ENCODE peak calls at places on chromosomes 4 and X, in six cellular contexts. V is stimulated activated CD8-positive, alpha-beta memory T cell treated with anti-CD3 and anti-CD28 coated beads, Interleukin-15, amount 100 ng/mL, for 24 hours; A is activated effector memory CD4-positive, alpha-beta T cell treated with anti-CD3 and anti-CD28 coated beads, Interleukin-2, amount 50 U/mL, for 16 hours; Z is D721Med; U is NCI-H1105 treated with DMSO at 0.1 percent for 48 hours; K is tibial nerve. Y is an unnamed sample.

GRCh38 chrX:95703696-95704095 is 980.9 kb upstream of the DIAPH2 start:
- DNase-seq in Z (no peak), V (no peak), U (no peak), A (no peak), K (no peak), Y (no peak)

GRCh38 chr4:108148316-108148715 is 20.4 kb downstream of the LEF1 start:
- DNase-seq in K (no peak), A (no peak), U (no peak), Z (no peak), V (no peak), Y (no peak)

GRCh38 chr4:95362906-95363578 is 185.7 kb downstream of the UNC5C start:
- DNase-seq in K (no peak), V (no peak), A (no peak), Z (no peak), U (peak), Y (no peak)

GRCh38 chrX:39907964-39908616 is 189.7 kb downstream of the BCOR start:
- DNase-seq in A (no peak), V (no peak), Z (no peak), U (no peak), K (peak), Y (no peak)

GRCh38 chr4:189021831-189022230 is 882.6 kb downstream of the TRIML1 start:
- DNase-seq in U (no peak), A (no peak), K (no peak), V (no peak), Z (no peak), Y (no peak)

GRCh38 chrX:19955306-19955705 is 35.6 kb downstream of the BCLAF3 start:
- DNase-seq in A (no peak), Z (no peak), K (peak), U (no peak), V (no peak), Y (no peak)

GRCh38 chr4:90137545-90137944 is 10.4 kb downstream of the CCSER1 start:
- DNase-seq in K (no peak), U (no peak), V (no peak), A (no peak), Z (no peak), Y (no peak)

GRCh38 chr4:113560579-113560978 is 201.0 kb downstream of the CAMK2D start:
- DNase-seq in A (no peak), V (no peak), U (no peak), K (no peak), Z (no peak), Y (no peak)

GRCh38 chr4:13559414-13559813 is 15.1 kb upstream of the NKX3-2 start:
- DNase-seq in U (no peak), K (no peak), Z (no peak), V (no peak), A (no peak), Y (no peak)

GRCh38 chr4:113645771-113646455 is 115.6 kb downstream of the CAMK2D start:
- DNase-seq in Z (no peak), A (no peak), K (no peak), V (no peak), U (no peak), Y (peak)

GRCh38 chr4:155675709-155676429 is 9.2 kb downstream of the GUCY1A1 start:
- DNase-seq in U (no peak), A (no peak), Z (no peak), V (no peak), K (no peak), Y (no peak)

GRCh38 chrX:1354036-1355019 is 17.7 kb downstream of the IL3RA start:
- DNase-seq in V (no peak), K (no peak), A (no peak), U (no peak), Z (no peak), Y (no peak)

GRCh38 chrX:3461824-3462508 is 115.5 kb upstream of the MXRA5 start:
- DNase-seq in K (no peak), A (no peak), U (no peak), V (no peak), Z (no peak), Y (no peak)

GRCh38 chr4:85879518-85879917 is 404.6 kb downstream of the ARHGAP24 start:
- DNase-seq in K (no peak), U (no peak), V (no peak), Z (no peak), A (no peak), Y (no peak)

GRCh38 chr4:22643952-22644351 is 48.8 kb upstream of the GBA3 start:
- DNase-seq in K (no peak), V (no peak), U (no peak), A (no peak), Z (no peak), Y (no peak)

Y was measured in DMS79 treated with DMSO at 0.1 percent for 48 hours.